ENCODE peak calls at places on chromosome 1, in seven cellular contexts. G is stomach, C is K562, A is HCT116, M is choroid plexus epithelial cell, R is progenitor cell of endocrine pancreas, O is BJ. F is an unnamed sample.

GRCh38 chr1:112807999-112808398 is 92.9 kb upstream of the PPM1J start:
- DNase-seq in G (no peak), C (no peak), A (no peak), M (no peak), R (no peak), O (no peak), F (no peak)

GRCh38 chr1:173768827-173769226 is 54.0 kb downstream of the KLHL20 start:
- DNase-seq in G (no peak), C (no peak), A (no peak), M (no peak), R (no peak), O (no peak), F (no peak)

GRCh38 chr1:33056426-33056825 is 19.7 kb upstream of the AK2 start:
- DNase-seq in G (no peak), C (no peak), A (no peak), M (no peak), R (no peak), O (no peak), F (no peak)

GRCh38 chr1:47651311-47652089 is 213.7 kb downstream of the FOXD2 start:
- DNase-seq in G (peak), C (no peak), A (no peak), M (no peak), R (no peak), O (no peak), F (no peak)

GRCh38 chr1:77382361-77382760 is 100.5 kb downstream of the AK5 start:
- DNase-seq in G (no peak), C (no peak), A (no peak), M (peak), R (no peak), O (no peak), F (no peak)

GRCh38 chr1:59718064-59718988 is 96.4 kb upstream of the HOOK1 start:
- DNase-seq in G (no peak), C (no peak), A (peak), M (no peak), R (no peak), O (no peak), F (no peak)

GRCh38 chr1:237507005-237507404 is 383.7 kb downstream of the ZP4 start:
- DNase-seq in G (no peak), C (no peak), A (no peak), M (no peak), R (no peak), O (no peak), F (no peak)

GRCh38 chr1:33231166-33231565 is 25.1 kb upstream of the ZNF362 start:
- DNase-seq in G (no peak), C (no peak), A (no peak), M (no peak), R (no peak), O (no peak), F (no peak)

GRCh38 chr1:150613061-150613920 is 16.1 kb downstream of the ENSA start:
- DNase-seq in G (no peak), C (peak), A (peak), M (peak), R (no peak), O (peak), F (peak)

GRCh38 chr1:68221971-68222355 is 10.4 kb downstream of the WLS start:
- DNase-seq in G (no peak), C (no peak), A (no peak), M (peak), R (no peak), O (no peak), F (no peak)

GRCh38 chr1:163351912-163352311 is 30.2 kb downstream of the NUF2 start:
- DNase-seq in G (no peak), C (no peak), A (no peak), M (no peak), R (no peak), O (no peak), F (no peak)

GRCh38 chr1:6612641-6613360 is 730 bp upstream of the PHF13 start:
- DNase-seq in G (peak), C (peak), A (no peak), M (peak), R (peak), O (no peak), F (peak)

GRCh38 chr1:78359666-78360065 is 131.1 kb upstream of the PTGFR start:
- DNase-seq in G (no peak), C (no peak), A (no peak), M (no peak), R (no peak), O (no peak), F (no peak)

GRCh38 chr1:222641269-222641948 is 23.5 kb downstream of the MIA3 start:
- DNase-seq in G (no peak), C (no peak), A (no peak), M (no peak), R (no peak), O (no peak), F (no peak)

GRCh38 chr1:7940745-7941436 is at the start of gene TNFRSF9:
- DNase-seq in G (peak), C (peak), A (no peak), M (peak), R (no peak), O (no peak), F (peak)

GRCh38 chr1:3578433-3578805 is 32.9 kb downstream of the MEGF6 start:
- DNase-seq in G (no peak), C (no peak), A (no peak), M (no peak), R (no peak), O (no peak), F (no peak)

GRCh38 chr1:41426201-41426890 is 58.1 kb downstream of the EDN2 start:
- DNase-seq in G (no peak), C (no peak), A (no peak), M (no peak), R (no peak), O (no peak), F (no peak)

GRCh38 chr1:37634554-37635308 is at the start of gene RSPO1:
- DNase-seq in G (no peak), C (peak), A (no peak), M (peak), R (peak), O (no peak), F (peak)

DNA sequence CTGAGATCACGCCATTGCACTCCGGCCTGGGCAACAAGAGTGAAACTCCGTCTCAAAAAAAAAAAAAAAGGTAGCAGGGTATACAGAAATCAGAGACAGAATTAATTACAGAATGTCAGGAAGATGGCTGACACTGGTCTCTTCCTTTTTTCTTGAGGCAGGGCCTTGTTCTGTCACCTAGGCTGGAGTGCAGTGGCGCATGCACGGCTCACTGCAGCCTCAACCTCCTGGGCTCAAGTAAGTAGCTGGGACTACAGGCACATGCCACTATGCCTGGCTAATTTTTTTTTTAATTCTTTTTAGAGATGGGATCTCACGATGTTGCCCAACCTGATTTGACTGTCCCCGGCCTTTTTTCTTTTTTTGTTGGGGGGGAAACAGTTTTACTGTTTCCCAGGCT is 16.4 kb downstream of the RNU5D-1 start:
- DNase-seq in G (no peak), C (no peak), A (no peak), M (no peak), R (no peak), O (no peak), F (no peak)
- TF ChIP-seq CTCF in G (no peak), C (no peak), A (no peak), M (no peak), R (no peak), O (no peak), F (no peak)

GRCh38 chr1:198876371-198876871 is 237.6 kb downstream of the PTPRC start:
- DNase-seq in G (no peak), C (no peak), A (no peak), M (no peak), R (no peak), O (no peak), F (no peak)
- TF ChIP-seq CTCF in G (no peak), C (no peak), A (no peak), M (no peak), R (peak), O (no peak), F (no peak)

DNA sequence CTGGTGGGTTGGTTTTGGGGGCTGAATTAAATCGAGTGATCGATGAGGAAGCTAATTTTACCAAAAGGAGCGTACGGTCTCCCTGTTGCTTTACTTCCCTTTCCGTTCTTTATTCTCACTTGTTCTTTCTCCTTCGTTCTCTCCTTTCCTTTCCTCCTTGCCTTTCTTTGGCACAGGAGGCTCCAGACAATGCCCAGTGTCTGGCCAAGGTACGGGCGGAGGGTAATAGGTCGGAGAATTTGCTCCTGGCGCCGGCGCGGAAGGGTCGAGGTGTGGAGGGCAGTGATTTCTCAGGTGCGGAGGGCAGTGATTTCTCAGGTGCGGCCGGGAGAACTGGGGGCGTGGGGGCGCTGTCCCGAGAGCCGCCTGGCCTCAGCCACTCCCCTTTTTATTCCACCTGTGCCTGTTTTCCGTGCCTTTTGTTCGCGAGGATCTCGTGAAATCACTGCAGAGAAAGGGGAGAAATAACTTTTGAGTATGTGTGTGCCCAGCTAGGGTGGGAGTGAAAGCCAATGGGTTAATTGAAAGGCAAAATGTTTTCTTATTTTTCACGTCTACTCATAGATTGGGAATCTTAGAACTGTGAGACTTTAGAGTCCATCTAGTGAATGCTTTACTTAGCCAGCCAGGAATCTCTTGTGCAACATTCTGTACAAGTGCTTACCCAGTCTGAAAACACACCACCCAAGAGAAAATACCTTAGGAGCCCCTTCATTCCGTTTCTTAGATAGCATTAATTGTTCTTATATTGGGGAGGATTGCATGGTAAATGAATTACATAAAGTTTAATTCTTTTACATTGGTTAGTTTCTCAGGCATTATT is 1.3 kb downstream of the FNBP1L start:
- DNase-seq in G (peak), C (no peak), A (no peak), M (peak), R (peak), O (no peak), F (peak)
- TF ChIP-seq CTCF in G (no peak), C (no peak), A (peak), M (peak), R (peak), O (peak), F (no peak)

GRCh38 chr1:185679220-185679619 is 55.0 kb upstream of the HMCN1 start:
- DNase-seq in G (no peak), C (no peak), A (no peak), M (no peak), R (no peak), O (no peak), F (no peak)

GRCh38 chr1:185676969-185677368 is 57.2 kb upstream of the HMCN1 start:
- DNase-seq in G (no peak), C (no peak), A (no peak), M (no peak), R (no peak), O (no peak), F (no peak)

GRCh38 chr1:185680453-185680852 is 53.7 kb upstream of the HMCN1 start:
- DNase-seq in G (no peak), C (no peak), A (no peak), M (no peak), R (no peak), O (no peak), F (no peak)

GRCh38 chr1:185681034-185681633 is 53.1 kb upstream of the HMCN1 start:
- DNase-seq in G (no peak), C (no peak), A (peak), M (peak), R (no peak), O (no peak), F (peak)
- TF ChIP-seq CTCF in G (no peak), C (peak), A (peak), M (peak), R (peak), O (peak), F (peak)

DNA sequence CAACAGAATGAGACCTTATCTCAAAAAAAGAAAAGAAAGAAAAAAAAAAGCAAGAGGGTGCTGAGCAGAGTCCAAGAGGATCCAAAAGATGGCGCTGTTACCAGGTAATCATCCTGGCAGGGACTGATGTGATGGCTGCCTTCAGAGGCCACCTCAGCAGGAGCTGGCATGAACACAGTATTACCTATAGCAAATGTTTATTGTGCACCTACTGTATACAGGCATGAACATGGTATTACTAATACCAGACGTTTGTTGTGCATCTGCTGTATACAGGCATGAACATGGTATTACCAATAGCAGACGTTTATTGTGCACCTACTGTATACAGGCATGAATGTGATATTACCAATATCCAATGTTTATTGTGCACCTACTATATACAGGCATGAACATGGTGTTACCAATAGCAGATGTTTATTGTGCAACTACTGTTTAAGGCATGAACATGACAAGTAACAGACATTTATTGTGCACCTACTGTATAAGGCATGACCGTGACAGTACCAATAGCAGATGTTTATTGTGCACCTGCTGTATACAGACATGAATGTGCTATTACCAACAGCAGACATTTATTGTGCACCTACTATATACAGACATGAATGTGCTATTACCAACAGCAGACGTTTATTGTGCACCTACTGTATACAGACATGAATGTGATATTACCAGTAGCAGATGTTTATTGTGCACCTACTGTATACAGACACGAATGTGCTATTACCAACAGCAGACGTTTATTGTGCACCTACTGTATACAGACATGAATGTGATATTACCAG is 115.1 kb upstream of the TMEM51 start:
- DNase-seq in G (no peak), C (peak), A (peak), M (peak), R (no peak), O (no peak), F (peak)
- TF ChIP-seq CTCF in G (no peak), C (peak), A (peak), M (peak), R (peak), O (peak), F (peak)

GRCh38 chr1:52970149-52970548 is 43.1 kb downstream of the SCP2 start:
- DNase-seq in G (no peak), C (no peak), A (no peak), M (peak), R (no peak), O (no peak), F (no peak)
- TF ChIP-seq CTCF in G (no peak), C (peak), A (no peak), M (peak), R (peak), O (peak), F (no peak)